ENCODE peak calls at places on chromosomes 11 and 22, in ten cellular contexts. P is fibroblast of lung, S is HCT116, N is body of pancreas, J is H9, W is astrocyte, U is GM23338, V is ovary, F is IMR-90, A is Panc1. M is an unnamed sample.

GRCh38 chr11:119380160-119380815 is 1.2 kb downstream of the USP2 start:
- DNase-seq in S (no peak), F (no peak), W (no peak), V (no peak), A (no peak), N (no peak), U (no peak), J (no peak), P (no peak), M (no peak)

GRCh38 chr22:42976534-42976933 is 38.4 kb downstream of the PACSIN2 start:
- DNase-seq in P (no peak), F (no peak), A (no peak), U (no peak), V (no peak), W (no peak), J (no peak), S (no peak), N (no peak), M (no peak)

GRCh38 chr11:66739983-66740382 is 11.0 kb upstream of the SPTBN2 start:
- DNase-seq in S (no peak), J (no peak), W (peak; percentile 35), P (peak; percentile 55), F (peak; percentile 69), V (no peak), U (no peak), N (no peak), A (no peak), M (no peak)

GRCh38 chr11:129416080-129416820 is 40.6 kb downstream of the BARX2 start:
- DNase-seq in P (no peak), S (no peak), V (no peak), U (no peak), A (no peak), W (no peak), F (no peak), N (no peak), J (no peak), M (no peak)

GRCh38 chr11:124737638-124738293 is 2.0 kb upstream of the NRGN start:
- DNase-seq in P (no peak), W (no peak), V (no peak), N (no peak), J (no peak), A (no peak), S (no peak), F (no peak), U (no peak), M (no peak)

GRCh38 chr11:60315866-60316265 is 11.2 kb upstream of the MS4A6E start:
- DNase-seq in V (no peak), P (peak; percentile 2), J (no peak), S (no peak), N (no peak), U (no peak), A (no peak), W (no peak), F (no peak), M (no peak)

GRCh38 chr22:48528221-48528915 is 1299.3 kb downstream of the BRD1 start:
- DNase-seq in N (no peak), W (no peak), V (no peak), J (no peak), F (no peak), S (no peak), A (no peak), P (no peak), U (no peak), M (peak; percentile 74)

GRCh38 chr11:73291196-73291595 is 16.9 kb upstream of the ARHGEF17 start:
- DNase-seq in S (no peak), P (no peak), U (no peak), V (no peak), W (no peak), N (no peak), A (no peak), J (no peak), F (no peak), M (no peak)

GRCh38 chr11:117831661-117832415 is 7.3 kb upstream of the FXYD2 start:
- DNase-seq in A (no peak), W (no peak), V (peak; percentile 32), F (no peak), J (peak; percentile 16), N (peak; percentile 11), U (no peak), S (no peak), P (no peak), M (no peak)

GRCh38 chr11:112523477-112523876 is 262.8 kb upstream of the PLET1 start:
- DNase-seq in A (no peak), V (no peak), N (peak; percentile 44), F (no peak), U (peak; percentile 5), P (no peak), W (no peak), J (no peak), S (no peak), M (no peak)

GRCh38 chr22:36571991-36572390 is 43.0 kb upstream of the EIF3D start:
- DNase-seq in J (no peak), F (no peak), A (no peak), V (no peak), U (no peak), W (no peak), P (no peak), N (no peak), S (no peak), M (no peak)

GRCh38 chr22:36573815-36574350 is 44.9 kb upstream of the EIF3D start:
- DNase-seq in V (no peak), P (no peak), U (no peak), W (no peak), A (no peak), S (no peak), N (no peak), F (no peak), J (no peak), M (no peak)

GRCh38 chr22:36566720-36567119 is 37.8 kb upstream of the EIF3D start:
- DNase-seq in A (no peak), S (no peak), W (no peak), U (no peak), J (no peak), P (no peak), V (no peak), N (no peak), F (no peak), M (no peak)

GRCh38 chr22:36568846-36569245 is 39.9 kb upstream of the EIF3D start:
- DNase-seq in W (no peak), J (no peak), S (no peak), V (no peak), U (no peak), A (no peak), N (no peak), P (no peak), F (no peak), M (no peak)

GRCh38 chr22:36569999-36570398 is 41.0 kb upstream of the EIF3D start:
- DNase-seq in A (no peak), N (no peak), S (peak; percentile 33), V (no peak), P (peak; percentile 39), W (peak; percentile 2), F (peak; percentile 27), U (peak; percentile 86), J (peak; percentile 83), M (no peak)
- TF ChIP-seq CTCF in A (peak; percentile 69), N (no peak), S (peak; percentile 25), V (no peak), P (peak; percentile 37), W (peak; percentile 14), F (peak; percentile 43), U (peak; percentile 69), J (peak; percentile 62), M (no peak)

GRCh38 chr11:1836011-1836945 is 1.5 kb downstream of the SYT8 start:
- DNase-seq in A (no peak), W (no peak), U (no peak), N (no peak), J (no peak), S (no peak), F (no peak), P (no peak), V (peak; percentile 37), M (peak; percentile 50)

GRCh38 chr11:1838426-1839131 is at the start of gene TNNI2:
- DNase-seq in J (no peak), F (no peak), S (no peak), V (no peak), A (no peak), P (no peak), W (no peak), N (peak; percentile 22), U (no peak), M (peak; percentile 52)

GRCh38 chr11:1835671-1836010 is 851 bp downstream of the SYT8 start:
- DNase-seq in F (no peak), S (no peak), W (no peak), A (no peak), J (no peak), U (no peak), V (no peak), P (no peak), N (no peak), M (peak; percentile 45)

GRCh38 chr11:1838077-1838425 is 730 bp upstream of the TNNI2 start:
- DNase-seq in U (no peak), N (no peak), J (no peak), P (no peak), F (no peak), V (no peak), S (no peak), W (no peak), A (no peak), M (peak; percentile 48)

GRCh38 chr11:1837171-1838076 is 1.4 kb upstream of the TNNI2 start:
- DNase-seq in J (peak; percentile 82), F (peak; percentile 28), A (no peak), P (peak; percentile 28), W (no peak), S (no peak), N (peak; percentile 68), V (peak; percentile 88), U (peak; percentile 88), M (peak; percentile 74)
- H3K4me1 ChIP-seq in J (no peaks in the 10 kb centered on the region), F (no peaks in the 10 kb centered on the region), A (peaks cover 42% of the 10 kb centered on the region), P (no peaks in the 10 kb centered on the region), W (no peaks in the 10 kb centered on the region), S (peaks cover 31% of the 10 kb centered on the region), N (peaks cover 77% of the 10 kb centered on the region), V (peaks cover 1% of the 10 kb centered on the region), U (no peaks in the 10 kb centered on the region), M (peaks cover 32% of the 10 kb centered on the region)

DNA sequence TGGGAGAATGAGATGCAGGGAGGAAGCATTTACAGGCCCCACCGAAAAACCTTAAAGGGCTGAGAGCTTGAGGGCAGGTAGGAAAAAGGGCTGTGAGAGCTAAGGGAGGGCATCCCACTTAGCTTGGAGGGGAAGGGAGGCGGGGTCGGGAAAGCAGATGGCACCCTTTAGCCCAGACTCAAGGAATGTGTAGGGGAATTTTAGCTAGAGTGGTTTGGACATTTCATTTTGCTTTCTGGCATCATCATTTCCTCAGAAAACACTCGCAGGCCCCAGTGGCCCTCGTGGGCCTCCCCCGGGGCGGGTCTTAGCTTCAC is 846 bp upstream of the STIM1 start:
- DNase-seq in P (no peak), S (no peak), A (no peak), V (no peak), W (no peak), N (no peak), U (peak; percentile 68), F (no peak), J (no peak), M (no peak)
- H3K27ac ChIP-seq in P (no peak overlapping the region), S (peak overlapping the region; percentile 5), A (peak overlapping the region; percentile 87), V (no peak overlapping the region), W (no peak overlapping the region), N (peak overlapping the region; percentile 92), U (no peak overlapping the region), F (peak overlapping the region; percentile 25), J (no peak overlapping the region), M (peak overlapping the region; percentile 96)

DNA sequence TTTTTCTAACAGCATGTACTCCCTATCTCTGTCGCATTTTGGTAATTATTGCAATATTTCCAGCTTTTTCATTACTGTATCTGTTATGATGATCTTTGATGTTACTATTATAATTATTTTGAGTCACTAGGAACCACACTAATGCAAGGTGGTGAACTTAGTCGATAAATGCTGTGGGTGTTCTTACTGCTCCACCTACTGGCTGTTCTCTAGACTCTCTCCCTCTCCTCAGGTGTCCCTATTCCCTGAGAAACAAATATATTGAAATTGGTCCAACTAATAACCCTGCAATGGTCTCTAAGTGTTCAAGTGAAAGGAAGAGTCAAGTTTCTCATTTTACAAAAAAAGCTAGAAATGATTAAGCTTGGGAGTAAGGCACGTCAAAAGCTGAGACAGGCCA is 10.5 kb downstream of the ARL14EP start:
- DNase-seq in J (no peak), N (no peak), U (peak; percentile 55), F (no peak), A (peak; percentile 13), W (no peak), S (no peak), P (no peak), V (no peak), M (no peak)
- TF ChIP-seq CTCF in J (peak; percentile 74), N (peak; percentile 40), U (peak; percentile 71), F (peak; percentile 37), A (peak; percentile 70), W (peak; percentile 50), S (peak; percentile 10), P (peak; percentile 39), V (no peak), M (peak; percentile 31)

M was measured in lower lobe of right lung.